ENCODE peak calls at places on chromosomes 6 and 20, in nine cellular contexts. One of them, this sample, is unnamed.

GRCh38 chr6:95503568-95503967 is 73.8 kb upstream of the MANEA start:
- DNase-seq in Kasumi-1: no peak
- DNase-seq in DMS53: no peak
- DNase-seq in AG20443: no peak
- DNase-seq in spleen: no peak
- DNase-seq in Ammon's horn: no peak
- DNase-seq in mesenteric fat pad: no peak
- DNase-seq in stimulated activated CD4-positive, alpha-beta T cell treated with anti-CD3 and anti-CD28 coated beads, Interleukin-12 subunit alpha, Interleukin-12 subunit beta, amount 100 ng/mL, for 24 hours: no peak
- DNase-seq in CD8-positive, alpha-beta T cell: no peak
- DNase-seq in this sample: no peak

GRCh38 chr6:3194535-3195376 is 32.7 kb downstream of the TUBB2B start:
- DNase-seq in spleen: no peak
- DNase-seq in AG20443: no peak
- DNase-seq in CD8-positive, alpha-beta T cell: no peak
- DNase-seq in DMS53: peak; percentile 44
- DNase-seq in Ammon's horn: peak; percentile 91
- DNase-seq in Kasumi-1: no peak
- DNase-seq in stimulated activated CD4-positive, alpha-beta T cell treated with anti-CD3 and anti-CD28 coated beads, Interleukin-12 subunit alpha, Interleukin-12 subunit beta, amount 100 ng/mL, for 24 hours: no peak
- DNase-seq in mesenteric fat pad: no peak
- DNase-seq in this sample: peak; percentile 59

GRCh38 chr6:151425561-151425960 is 26.4 kb downstream of the RMND1 start:
- DNase-seq in mesenteric fat pad: no peak
- DNase-seq in stimulated activated CD4-positive, alpha-beta T cell treated with anti-CD3 and anti-CD28 coated beads, Interleukin-12 subunit alpha, Interleukin-12 subunit beta, amount 100 ng/mL, for 24 hours: no peak
- DNase-seq in CD8-positive, alpha-beta T cell: no peak
- DNase-seq in Kasumi-1: no peak
- DNase-seq in Ammon's horn: no peak
- DNase-seq in DMS53: no peak
- DNase-seq in spleen: no peak
- DNase-seq in AG20443: no peak
- DNase-seq in this sample: peak; percentile 27

GRCh38 chr6:121881974-121882667 is 446.7 kb downstream of the GJA1 start:
- DNase-seq in AG20443: peak; percentile 66
- DNase-seq in stimulated activated CD4-positive, alpha-beta T cell treated with anti-CD3 and anti-CD28 coated beads, Interleukin-12 subunit alpha, Interleukin-12 subunit beta, amount 100 ng/mL, for 24 hours: no peak
- DNase-seq in mesenteric fat pad: no peak
- DNase-seq in Ammon's horn: no peak
- DNase-seq in DMS53: no peak
- DNase-seq in Kasumi-1: no peak
- DNase-seq in CD8-positive, alpha-beta T cell: no peak
- DNase-seq in spleen: no peak
- DNase-seq in this sample: peak; percentile 15

GRCh38 chr20:60104980-60105379 is 146.8 kb downstream of the CDH26 start:
- DNase-seq in spleen: no peak
- DNase-seq in Kasumi-1: no peak
- DNase-seq in mesenteric fat pad: no peak
- DNase-seq in CD8-positive, alpha-beta T cell: no peak
- DNase-seq in stimulated activated CD4-positive, alpha-beta T cell treated with anti-CD3 and anti-CD28 coated beads, Interleukin-12 subunit alpha, Interleukin-12 subunit beta, amount 100 ng/mL, for 24 hours: no peak
- DNase-seq in AG20443: no peak
- DNase-seq in DMS53: no peak
- DNase-seq in Ammon's horn: no peak
- DNase-seq in this sample: no peak

GRCh38 chr6:170090561-170090960 is 200.3 kb downstream of the DLL1 start:
- DNase-seq in mesenteric fat pad: no peak
- DNase-seq in spleen: peak; percentile 37
- DNase-seq in CD8-positive, alpha-beta T cell: peak; percentile 21
- DNase-seq in Kasumi-1: no peak
- DNase-seq in Ammon's horn: no peak
- DNase-seq in AG20443: no peak
- DNase-seq in stimulated activated CD4-positive, alpha-beta T cell treated with anti-CD3 and anti-CD28 coated beads, Interleukin-12 subunit alpha, Interleukin-12 subunit beta, amount 100 ng/mL, for 24 hours: no peak
- DNase-seq in DMS53: no peak
- DNase-seq in this sample: no peak

GRCh38 chr6:34104628-34105027 is 41.3 kb downstream of the GRM4 start:
- DNase-seq in CD8-positive, alpha-beta T cell: no peak
- DNase-seq in Kasumi-1: no peak
- DNase-seq in stimulated activated CD4-positive, alpha-beta T cell treated with anti-CD3 and anti-CD28 coated beads, Interleukin-12 subunit alpha, Interleukin-12 subunit beta, amount 100 ng/mL, for 24 hours: no peak
- DNase-seq in DMS53: no peak
- DNase-seq in mesenteric fat pad: no peak
- DNase-seq in AG20443: no peak
- DNase-seq in spleen: no peak
- DNase-seq in Ammon's horn: no peak
- DNase-seq in this sample: no peak

GRCh38 chr20:38447931-38448675 is 13.0 kb upstream of the SNHG17 start:
- DNase-seq in stimulated activated CD4-positive, alpha-beta T cell treated with anti-CD3 and anti-CD28 coated beads, Interleukin-12 subunit alpha, Interleukin-12 subunit beta, amount 100 ng/mL, for 24 hours: no peak
- DNase-seq in Kasumi-1: no peak
- DNase-seq in CD8-positive, alpha-beta T cell: no peak
- DNase-seq in spleen: peak; percentile 59
- DNase-seq in Ammon's horn: no peak
- DNase-seq in AG20443: no peak
- DNase-seq in mesenteric fat pad: no peak
- DNase-seq in DMS53: peak; percentile 62
- DNase-seq in this sample: no peak

GRCh38 chr6:54525731-54526130 is 217.5 kb downstream of the TINAG start:
- DNase-seq in spleen: no peak
- DNase-seq in mesenteric fat pad: no peak
- DNase-seq in Kasumi-1: no peak
- DNase-seq in stimulated activated CD4-positive, alpha-beta T cell treated with anti-CD3 and anti-CD28 coated beads, Interleukin-12 subunit alpha, Interleukin-12 subunit beta, amount 100 ng/mL, for 24 hours: no peak
- DNase-seq in CD8-positive, alpha-beta T cell: no peak
- DNase-seq in DMS53: no peak
- DNase-seq in AG20443: no peak
- DNase-seq in Ammon's horn: no peak
- DNase-seq in this sample: no peak

GRCh38 chr6:23457321-23457720 is 668.7 kb upstream of the NRSN1 start:
- DNase-seq in spleen: no peak
- DNase-seq in Kasumi-1: no peak
- DNase-seq in Ammon's horn: no peak
- DNase-seq in CD8-positive, alpha-beta T cell: no peak
- DNase-seq in DMS53: no peak
- DNase-seq in stimulated activated CD4-positive, alpha-beta T cell treated with anti-CD3 and anti-CD28 coated beads, Interleukin-12 subunit alpha, Interleukin-12 subunit beta, amount 100 ng/mL, for 24 hours: no peak
- DNase-seq in mesenteric fat pad: no peak
- DNase-seq in AG20443: no peak
- DNase-seq in this sample: no peak

GRCh38 chr20:7818477-7818876 is 121.8 kb downstream of the HAO1 start:
- DNase-seq in mesenteric fat pad: no peak
- DNase-seq in spleen: no peak
- DNase-seq in stimulated activated CD4-positive, alpha-beta T cell treated with anti-CD3 and anti-CD28 coated beads, Interleukin-12 subunit alpha, Interleukin-12 subunit beta, amount 100 ng/mL, for 24 hours: no peak
- DNase-seq in CD8-positive, alpha-beta T cell: no peak
- DNase-seq in Ammon's horn: no peak
- DNase-seq in DMS53: no peak
- DNase-seq in Kasumi-1: no peak
- DNase-seq in AG20443: no peak
- DNase-seq in this sample: no peak

GRCh38 chr20:45037050-45037449 is 63.9 kb downstream of the KCNS1 start:
- DNase-seq in mesenteric fat pad: no peak
- DNase-seq in Kasumi-1: no peak
- DNase-seq in spleen: no peak
- DNase-seq in stimulated activated CD4-positive, alpha-beta T cell treated with anti-CD3 and anti-CD28 coated beads, Interleukin-12 subunit alpha, Interleukin-12 subunit beta, amount 100 ng/mL, for 24 hours: no peak
- DNase-seq in AG20443: peak; percentile 19
- DNase-seq in DMS53: no peak
- DNase-seq in Ammon's horn: peak; percentile 36
- DNase-seq in CD8-positive, alpha-beta T cell: no peak
- DNase-seq in this sample: peak; percentile 70

GRCh38 chr6:3455490-3456394 is 1.1 kb downstream of the SLC22A23 start:
- DNase-seq in Ammon's horn: peak; percentile 51
- DNase-seq in stimulated activated CD4-positive, alpha-beta T cell treated with anti-CD3 and anti-CD28 coated beads, Interleukin-12 subunit alpha, Interleukin-12 subunit beta, amount 100 ng/mL, for 24 hours: peak; percentile 20
- DNase-seq in Kasumi-1: no peak
- DNase-seq in mesenteric fat pad: peak; percentile 91
- DNase-seq in spleen: no peak
- DNase-seq in CD8-positive, alpha-beta T cell: peak; percentile 52
- DNase-seq in AG20443: peak; percentile 49
- DNase-seq in DMS53: peak; percentile 59
- DNase-seq in this sample: peak; percentile 37

GRCh38 chr6:3625161-3625979 is 126.1 kb downstream of the PXDC1 start:
- DNase-seq in spleen: peak; percentile 54
- DNase-seq in Kasumi-1: no peak
- DNase-seq in mesenteric fat pad: no peak
- DNase-seq in AG20443: no peak
- DNase-seq in Ammon's horn: no peak
- DNase-seq in stimulated activated CD4-positive, alpha-beta T cell treated with anti-CD3 and anti-CD28 coated beads, Interleukin-12 subunit alpha, Interleukin-12 subunit beta, amount 100 ng/mL, for 24 hours: no peak
- DNase-seq in DMS53: no peak
- DNase-seq in CD8-positive, alpha-beta T cell: peak; percentile 34
- DNase-seq in this sample: no peak

GRCh38 chr6:36827261-36828079 is 11.8 kb downstream of the CPNE5 start:
- DNase-seq in DMS53: no peak
- DNase-seq in stimulated activated CD4-positive, alpha-beta T cell treated with anti-CD3 and anti-CD28 coated beads, Interleukin-12 subunit alpha, Interleukin-12 subunit beta, amount 100 ng/mL, for 24 hours: no peak
- DNase-seq in Ammon's horn: peak; percentile 62
- DNase-seq in mesenteric fat pad: no peak
- DNase-seq in CD8-positive, alpha-beta T cell: no peak
- DNase-seq in spleen: peak; percentile 80
- DNase-seq in Kasumi-1: peak; percentile 96
- DNase-seq in AG20443: peak; percentile 76
- DNase-seq in this sample: peak; percentile 91

GRCh38 chr6:21045135-21045616 is 510.9 kb downstream of the CDKAL1 start:
- DNase-seq in DMS53: peak; percentile 24
- DNase-seq in Kasumi-1: no peak
- DNase-seq in Ammon's horn: no peak
- DNase-seq in spleen: no peak
- DNase-seq in CD8-positive, alpha-beta T cell: no peak
- DNase-seq in stimulated activated CD4-positive, alpha-beta T cell treated with anti-CD3 and anti-CD28 coated beads, Interleukin-12 subunit alpha, Interleukin-12 subunit beta, amount 100 ng/mL, for 24 hours: no peak
- DNase-seq in AG20443: no peak
- DNase-seq in mesenteric fat pad: no peak
- DNase-seq in this sample: no peak

GRCh38 chr20:21289651-21290050 is 13.5 kb upstream of the XRN2 start:
- DNase-seq in AG20443: no peak
- DNase-seq in DMS53: no peak
- DNase-seq in Ammon's horn: no peak
- DNase-seq in Kasumi-1: no peak
- DNase-seq in mesenteric fat pad: no peak
- DNase-seq in stimulated activated CD4-positive, alpha-beta T cell treated with anti-CD3 and anti-CD28 coated beads, Interleukin-12 subunit alpha, Interleukin-12 subunit beta, amount 100 ng/mL, for 24 hours: no peak
- DNase-seq in spleen: no peak
- DNase-seq in CD8-positive, alpha-beta T cell: no peak
- DNase-seq in this sample: no peak

GRCh38 chr6:68976260-68976659 is 341.2 kb downstream of the ADGRB3 start:
- DNase-seq in stimulated activated CD4-positive, alpha-beta T cell treated with anti-CD3 and anti-CD28 coated beads, Interleukin-12 subunit alpha, Interleukin-12 subunit beta, amount 100 ng/mL, for 24 hours: no peak
- DNase-seq in spleen: no peak
- DNase-seq in Ammon's horn: no peak
- DNase-seq in Kasumi-1: no peak
- DNase-seq in CD8-positive, alpha-beta T cell: no peak
- DNase-seq in mesenteric fat pad: no peak
- DNase-seq in DMS53: peak; percentile 27
- DNase-seq in AG20443: no peak
- DNase-seq in this sample: no peak

GRCh38 chr6:26596579-26597388 is at the start of gene ABT1:
- DNase-seq in Kasumi-1: peak; percentile 97
- DNase-seq in stimulated activated CD4-positive, alpha-beta T cell treated with anti-CD3 and anti-CD28 coated beads, Interleukin-12 subunit alpha, Interleukin-12 subunit beta, amount 100 ng/mL, for 24 hours: peak; percentile 94
- DNase-seq in spleen: peak; percentile 98
- DNase-seq in CD8-positive, alpha-beta T cell: peak; percentile 98
- DNase-seq in AG20443: peak; percentile 98
- DNase-seq in DMS53: peak; percentile 99
- DNase-seq in mesenteric fat pad: peak; percentile 98
- DNase-seq in Ammon's horn: peak; percentile 99
- DNase-seq in this sample: peak; percentile 100

GRCh38 chr6:75458895-75459294 is 34.7 kb downstream of the FILIP1 start:
- DNase-seq in spleen: no peak
- DNase-seq in Ammon's horn: no peak
- DNase-seq in DMS53: no peak
- DNase-seq in mesenteric fat pad: no peak
- DNase-seq in AG20443: peak; percentile 63
- DNase-seq in stimulated activated CD4-positive, alpha-beta T cell treated with anti-CD3 and anti-CD28 coated beads, Interleukin-12 subunit alpha, Interleukin-12 subunit beta, amount 100 ng/mL, for 24 hours: no peak
- DNase-seq in CD8-positive, alpha-beta T cell: no peak
- DNase-seq in Kasumi-1: no peak
- DNase-seq in this sample: no peak

GRCh38 chr6:72390548-72390947 is 231.3 kb upstream of the KCNQ5 start:
- DNase-seq in DMS53: no peak
- DNase-seq in AG20443: no peak
- DNase-seq in Kasumi-1: no peak
- DNase-seq in Ammon's horn: no peak
- DNase-seq in CD8-positive, alpha-beta T cell: no peak
- DNase-seq in spleen: no peak
- DNase-seq in stimulated activated CD4-positive, alpha-beta T cell treated with anti-CD3 and anti-CD28 coated beads, Interleukin-12 subunit alpha, Interleukin-12 subunit beta, amount 100 ng/mL, for 24 hours: no peak
- DNase-seq in mesenteric fat pad: no peak
- DNase-seq in this sample: no peak

GRCh38 chr20:37095609-37096414 is at the start of gene RBL1:
- DNase-seq in spleen: peak; percentile 95
- DNase-seq in Kasumi-1: peak; percentile 83
- DNase-seq in stimulated activated CD4-positive, alpha-beta T cell treated with anti-CD3 and anti-CD28 coated beads, Interleukin-12 subunit alpha, Interleukin-12 subunit beta, amount 100 ng/mL, for 24 hours: peak; percentile 83
- DNase-seq in mesenteric fat pad: peak; percentile 94
- DNase-seq in CD8-positive, alpha-beta T cell: peak; percentile 89
- DNase-seq in AG20443: peak; percentile 93
- DNase-seq in Ammon's horn: peak; percentile 81
- DNase-seq in DMS53: peak; percentile 96
- DNase-seq in this sample: peak; percentile 89

GRCh38 chr6:87315071-87315470 is 7.3 kb upstream of the SMIM8 start:
- DNase-seq in spleen: no peak
- DNase-seq in Kasumi-1: no peak
- DNase-seq in AG20443: no peak
- DNase-seq in DMS53: no peak
- DNase-seq in mesenteric fat pad: no peak
- DNase-seq in stimulated activated CD4-positive, alpha-beta T cell treated with anti-CD3 and anti-CD28 coated beads, Interleukin-12 subunit alpha, Interleukin-12 subunit beta, amount 100 ng/mL, for 24 hours: no peak
- DNase-seq in CD8-positive, alpha-beta T cell: no peak
- DNase-seq in Ammon's horn: no peak
- DNase-seq in this sample: no peak

GRCh38 chr20:40467014-40467413 is 222.0 kb downstream of the MAFB start:
- DNase-seq in Ammon's horn: no peak
- DNase-seq in DMS53: no peak
- DNase-seq in stimulated activated CD4-positive, alpha-beta T cell treated with anti-CD3 and anti-CD28 coated beads, Interleukin-12 subunit alpha, Interleukin-12 subunit beta, amount 100 ng/mL, for 24 hours: no peak
- DNase-seq in mesenteric fat pad: no peak
- DNase-seq in spleen: no peak
- DNase-seq in AG20443: no peak
- DNase-seq in CD8-positive, alpha-beta T cell: no peak
- DNase-seq in Kasumi-1: no peak
- DNase-seq in this sample: no peak

GRCh38 chr20:49490689-49491088 is 8.2 kb upstream of the KCNB1 start:
- DNase-seq in DMS53: peak; percentile 66
- DNase-seq in Kasumi-1: no peak
- DNase-seq in CD8-positive, alpha-beta T cell: no peak
- DNase-seq in stimulated activated CD4-positive, alpha-beta T cell treated with anti-CD3 and anti-CD28 coated beads, Interleukin-12 subunit alpha, Interleukin-12 subunit beta, amount 100 ng/mL, for 24 hours: no peak
- DNase-seq in AG20443: no peak
- DNase-seq in Ammon's horn: no peak
- DNase-seq in spleen: no peak
- DNase-seq in mesenteric fat pad: no peak
- DNase-seq in this sample: no peak

GRCh38 chr20:25280051-25280573 is 32.2 kb downstream of the PYGB start:
- DNase-seq in DMS53: peak; percentile 97
- DNase-seq in spleen: peak; percentile 72
- DNase-seq in Kasumi-1: no peak
- DNase-seq in AG20443: no peak
- DNase-seq in mesenteric fat pad: peak; percentile 87
- DNase-seq in CD8-positive, alpha-beta T cell: no peak
- DNase-seq in Ammon's horn: no peak
- DNase-seq in stimulated activated CD4-positive, alpha-beta T cell treated with anti-CD3 and anti-CD28 coated beads, Interleukin-12 subunit alpha, Interleukin-12 subunit beta, amount 100 ng/mL, for 24 hours: no peak
- DNase-seq in this sample: no peak

GRCh38 chr20:46368902-46369268 is 37.5 kb downstream of the ELMO2 start:
- DNase-seq in CD8-positive, alpha-beta T cell: no peak
- DNase-seq in Kasumi-1: no peak
- DNase-seq in Ammon's horn: no peak
- DNase-seq in mesenteric fat pad: no peak
- DNase-seq in DMS53: no peak
- DNase-seq in spleen: no peak
- DNase-seq in AG20443: no peak
- DNase-seq in stimulated activated CD4-positive, alpha-beta T cell treated with anti-CD3 and anti-CD28 coated beads, Interleukin-12 subunit alpha, Interleukin-12 subunit beta, amount 100 ng/mL, for 24 hours: no peak
- DNase-seq in this sample: no peak